ENCODE peak calls at places on chromosome 2, in seven cellular contexts. E is NCI-H345; X is NCI-H69; A is KBM-7; D is SW 1271; R is stimulated activated CD8-positive, alpha-beta memory T cell treated with anti-CD3 and anti-CD28 coated beads, Interleukin-7, amount 100 ng/mL, for 1 hour; N is T-helper 17 cell. K is an unnamed sample.

GRCh38 chr2:202193305-202193704 is 45.1 kb downstream of the SUMO1 start:
- DNase-seq in E (no peak), X (no peak), A (no peak), D (no peak), R (no peak), N (no peak), K (no peak)

GRCh38 chr2:128979182-128979581 is 660.5 kb upstream of the HS6ST1 start:
- DNase-seq in E (no peak), X (no peak), A (no peak), D (no peak), R (no peak), N (no peak), K (no peak)

GRCh38 chr2:145652992-145653545 is 1133.2 kb upstream of the ZEB2 start:
- DNase-seq in E (no peak), X (no peak), A (no peak), D (no peak), R (no peak), N (no peak), K (no peak)

GRCh38 chr2:38075436-38076249 is at the start of gene CYP1B1:
- DNase-seq in E (peak), X (no peak), A (peak), D (peak), R (no peak), N (no peak), K (no peak)

GRCh38 chr2:7745369-7745768 is 828.2 kb downstream of the RNF144A start:
- DNase-seq in E (peak), X (peak), A (no peak), D (no peak), R (no peak), N (no peak), K (no peak)

GRCh38 chr2:67641709-67642397 is 244.7 kb downstream of the ETAA1 start:
- DNase-seq in E (peak), X (peak), A (no peak), D (no peak), R (no peak), N (no peak), K (no peak)

GRCh38 chr2:53600835-53601234 is 166.8 kb upstream of the CHAC2 start:
- DNase-seq in E (peak), X (peak), A (no peak), D (no peak), R (no peak), N (no peak), K (no peak)

GRCh38 chr2:109422758-109423500 is 190.8 kb downstream of the SEPTIN10 start:
- DNase-seq in E (no peak), X (no peak), A (no peak), D (no peak), R (no peak), N (no peak), K (no peak)

GRCh38 chr2:235779444-235779896 is 285.6 kb downstream of the AGAP1 start:
- DNase-seq in E (peak), X (peak), A (peak), D (peak), R (peak), N (no peak), K (peak)